ENCODE peak calls at places on chromosomes 16 and 17, in eight cellular contexts. N, U, H, X, M, S, L and W are unnamed samples.

GRCh38 chr17:83079340-83079747 is at the start of gene METRNL:
- DNase-seq in X (peak; percentile 92), M (peak; percentile 94), N (no peak), H (peak; percentile 58), L (peak; percentile 79), S (peak; percentile 77), U (peak; percentile 77), W (peak; percentile 95)

GRCh38 chr17:50106393-50107131 is 11.4 kb downstream of the PDK2 start:
- DNase-seq in X (no peak), M (no peak), S (no peak), L (no peak), U (no peak), N (no peak), H (no peak), W (no peak)

GRCh38 chr17:75814900-75815373 is 29.3 kb downstream of the UNC13D start:
- DNase-seq in X (no peak), S (peak; percentile 93), U (no peak), M (no peak), L (no peak), N (peak; percentile 59), H (no peak), W (no peak)

GRCh38 chr17:4327638-4328037 is 38.8 kb downstream of the UBE2G1 start:
- DNase-seq in H (peak; percentile 84), U (no peak), X (no peak), M (no peak), N (no peak), S (no peak), L (no peak), W (no peak)

GRCh38 chr17:16923097-16923903 is 48.6 kb downstream of the TNFRSF13B start:
- DNase-seq in U (no peak), X (peak; percentile 52), H (no peak), N (no peak), M (peak; percentile 65), L (no peak), S (no peak), W (no peak)

GRCh38 chr17:38894276-38894675 is 24.4 kb downstream of the LASP1 start:
- DNase-seq in X (no peak), L (no peak), M (no peak), U (no peak), H (no peak), N (peak; percentile 29), S (peak; percentile 66), W (no peak)

GRCh38 chr16:51538707-51539604 is 387.9 kb upstream of the SALL1 start:
- DNase-seq in X (no peak), L (no peak), U (peak; percentile 18), M (no peak), H (no peak), N (peak; percentile 58), S (no peak), W (no peak)

GRCh38 chr17:45584092-45585036 is 93.8 kb upstream of the PLEKHM1 start:
- DNase-seq in X (peak; percentile 77), N (peak; percentile 60), S (peak; percentile 44), M (peak; percentile 98), L (peak; percentile 54), H (peak; percentile 48), U (peak; percentile 70), W (peak; percentile 45)

GRCh38 chr16:68257906-68258800 is 6.2 kb upstream of the SLC7A6 start:
- DNase-seq in M (no peak), U (peak; percentile 99), L (no peak), N (peak; percentile 63), X (peak; percentile 93), H (peak; percentile 93), S (peak; percentile 89), W (no peak)

GRCh38 chr17:66673668-66674276 is 161.1 kb upstream of the CACNG5 start:
- DNase-seq in N (peak; percentile 68), S (peak; percentile 43), H (peak; percentile 24), L (peak; percentile 43), M (no peak), X (peak; percentile 66), U (peak; percentile 26), W (peak; percentile 81)

GRCh38 chr17:65314212-65314611 is 177.0 kb downstream of the RGS9 start:
- DNase-seq in U (no peak), N (no peak), X (no peak), L (no peak), H (no peak), S (no peak), M (no peak), W (no peak)

GRCh38 chr17:49494937-49495841 is at the start of gene NGFR:
- DNase-seq in X (no peak), M (peak; percentile 87), S (no peak), L (peak; percentile 74), H (no peak), N (peak; percentile 15), U (peak; percentile 29), W (no peak)

GRCh38 chr16:79597277-79597676 is 3.3 kb downstream of the MAF start:
- DNase-seq in X (no peak), U (no peak), H (no peak), M (no peak), L (no peak), S (no peak), N (no peak), W (no peak)

GRCh38 chr17:73357318-73357717 is 45.5 kb upstream of the CDC42EP4 start:
- DNase-seq in U (no peak), M (no peak), X (peak; percentile 92), L (no peak), N (no peak), H (no peak), S (no peak), W (no peak)

GRCh38 chr16:64866026-64866425 is 255.8 kb downstream of the CDH11 start:
- DNase-seq in M (no peak), S (no peak), X (no peak), N (no peak), U (no peak), H (no peak), L (no peak), W (no peak)

GRCh38 chr16:68299571-68300453 is 10.9 kb downstream of the SLC7A6OS start:
- DNase-seq in S (no peak), N (no peak), X (no peak), U (no peak), H (no peak), L (no peak), M (no peak), W (no peak)

GRCh38 chr16:53098526-53099317 is 43.9 kb downstream of the CHD9 start:
- DNase-seq in X (peak; percentile 95), H (peak; percentile 97), U (peak; percentile 66), M (peak; percentile 93), L (peak; percentile 93), N (peak; percentile 95), S (peak; percentile 79), W (peak; percentile 82)

GRCh38 chr17:49005140-49005539 is 8.0 kb downstream of the IGF2BP1 start:
- DNase-seq in H (no peak), S (no peak), N (no peak), X (no peak), U (no peak), M (no peak), L (no peak), W (no peak)

GRCh38 chr17:17710728-17711541 is 29.7 kb downstream of the RAI1 start:
- DNase-seq in M (no peak), X (peak; percentile 83), N (peak; percentile 95), S (peak; percentile 90), H (no peak), L (peak; percentile 66), U (peak; percentile 93), W (no peak)

GRCh38 chr17:60525624-60526514 is at the start of gene APPBP2:
- DNase-seq in X (peak; percentile 94), H (peak; percentile 82), M (peak; percentile 94), U (peak; percentile 85), N (peak; percentile 90), S (peak; percentile 88), L (peak; percentile 89), W (peak; percentile 97)
- TF ChIP-seq POLR2A in X (peak; percentile 84), H (peak; percentile 85), M (peak; percentile 55), U (peak; percentile 94), N (peak; percentile 97), S (peak; percentile 72), L (peak; percentile 94), W (peak; percentile 60)

GRCh38 chr17:78785011-78785662 is 3.1 kb upstream of the CYTH1 start:
- DNase-seq in L (no peak), N (no peak), S (no peak), X (peak; percentile 56), M (peak; percentile 66), U (no peak), H (no peak), W (no peak)
- H3K4me3 ChIP-seq in L (no peak overlapping the region), N (no peak overlapping the region), S (no peak overlapping the region), X (no peak overlapping the region), M (no peak overlapping the region), U (no peak overlapping the region), H (no peak overlapping the region), W (no peak overlapping the region)

GRCh38 chr16:4202615-4203014 is 39.3 kb downstream of the SRL start:
- DNase-seq in M (no peak), N (no peak), H (no peak), U (no peak), S (no peak), L (no peak), X (no peak), W (no peak)

GRCh38 chr16:4203748-4204147 is 38.1 kb downstream of the SRL start:
- DNase-seq in L (no peak), X (no peak), U (no peak), H (no peak), N (no peak), M (no peak), S (no peak), W (no peak)

GRCh38 chr16:4200781-4201137 is 41.1 kb downstream of the SRL start:
- DNase-seq in X (no peak), H (no peak), L (no peak), M (no peak), U (no peak), S (no peak), N (no peak), W (no peak)

GRCh38 chr16:4194661-4195060 is 47.2 kb downstream of the SRL start:
- DNase-seq in L (no peak), M (no peak), N (no peak), X (no peak), H (no peak), U (peak; percentile 53), S (no peak), W (no peak)

DNA sequence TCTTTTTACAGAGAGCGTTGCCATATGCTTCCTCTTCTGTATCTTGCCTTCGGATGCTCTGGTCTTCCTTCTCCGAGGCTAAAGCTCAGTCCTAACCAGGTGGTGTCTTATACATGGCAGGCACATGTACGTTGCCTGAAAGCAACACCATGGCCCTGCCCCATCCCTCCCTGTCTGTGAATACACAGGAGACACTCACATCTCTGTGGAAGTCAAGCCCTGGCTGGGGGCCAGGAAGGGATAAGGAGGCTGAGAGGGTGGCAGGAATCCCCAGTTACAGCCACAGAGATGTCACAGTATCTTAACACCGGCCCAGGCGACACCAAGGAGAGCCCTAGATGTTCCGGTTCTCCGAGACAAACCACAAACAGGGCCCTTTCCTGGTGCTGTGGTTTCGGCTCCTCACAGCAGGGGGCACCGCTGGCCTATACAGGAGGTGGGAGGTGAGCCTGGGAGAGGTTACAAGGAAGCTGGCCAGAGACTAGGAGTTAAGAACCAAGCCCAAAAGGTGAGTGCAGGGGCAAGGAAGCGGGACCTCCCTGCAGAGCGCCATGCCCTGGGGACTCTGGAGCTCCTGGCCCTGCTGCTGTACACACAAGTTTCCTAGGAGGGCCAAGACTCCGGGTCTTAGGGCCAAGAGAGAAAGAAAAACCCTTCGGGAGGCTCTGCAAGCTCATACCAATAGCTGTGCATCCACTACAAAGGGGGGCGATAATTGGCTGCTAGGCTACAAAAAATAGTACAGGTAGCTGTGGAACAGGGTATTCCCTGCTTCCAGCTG is 41.7 kb downstream of the SRL start:
- DNase-seq in H (peak; percentile 55), U (peak; percentile 87), L (peak; percentile 76), S (peak; percentile 83), M (no peak), X (peak; percentile 85), N (peak; percentile 62), W (peak; percentile 89)
- TF ChIP-seq CTCF in H (peak; percentile 70), U (peak; percentile 76), L (peak; percentile 76), S (peak; percentile 76), M (no peak), X (peak; percentile 79), N (peak; percentile 46), W (no peak)

GRCh38 chr16:88303890-88304819 is 78.6 kb upstream of the ZNF469 start:
- DNase-seq in N (no peak), U (no peak), H (no peak), X (peak; percentile 78), L (peak; percentile 75), S (peak; percentile 79), M (no peak), W (no peak)
- TF ChIP-seq POLR2A in N (no peak), U (no peak), H (no peak), X (no peak), L (no peak), S (no peak), M (no peak), W (no peak)